ENCODE peak calls at places on chromosomes 3 and 15, in eight cellular contexts. One of them, this sample, is unnamed.

GRCh38 chr15:52556524-52556923 is 12.3 kb downstream of the ARPP19 start:
- DNase-seq in brain microvascular endothelial cell: no peak
- DNase-seq in neural crest cell: no peak
- DNase-seq in CD4-positive, alpha-beta T cell: no peak
- DNase-seq in dorsolateral prefrontal cortex: no peak
- DNase-seq in lower lobe of right lung: no peak
- DNase-seq in ovary: no peak
- DNase-seq in endothelial cell: no peak
- DNase-seq in this sample: no peak

GRCh38 chr3:89503891-89504391 is 396.5 kb downstream of the EPHA3 start:
- DNase-seq in endothelial cell: no peak
- DNase-seq in CD4-positive, alpha-beta T cell: no peak
- DNase-seq in brain microvascular endothelial cell: no peak
- DNase-seq in ovary: no peak
- DNase-seq in lower lobe of right lung: no peak
- DNase-seq in neural crest cell: no peak
- DNase-seq in dorsolateral prefrontal cortex: no peak
- DNase-seq in this sample: no peak

GRCh38 chr3:48415251-48415953 is 14.5 kb downstream of the PLXNB1 start:
- DNase-seq in neural crest cell: no peak
- DNase-seq in CD4-positive, alpha-beta T cell: no peak
- DNase-seq in ovary: peak
- DNase-seq in lower lobe of right lung: peak
- DNase-seq in endothelial cell: no peak
- DNase-seq in brain microvascular endothelial cell: no peak
- DNase-seq in dorsolateral prefrontal cortex: no peak
- DNase-seq in this sample: no peak

GRCh38 chr3:178146406-178146831 is 389.8 kb upstream of the KCNMB2 start:
- DNase-seq in endothelial cell: no peak
- DNase-seq in brain microvascular endothelial cell: no peak
- DNase-seq in neural crest cell: no peak
- DNase-seq in lower lobe of right lung: no peak
- DNase-seq in CD4-positive, alpha-beta T cell: no peak
- DNase-seq in ovary: no peak
- DNase-seq in dorsolateral prefrontal cortex: no peak
- DNase-seq in this sample: no peak

GRCh38 chr15:71656425-71656824 is 153.9 kb upstream of the NR2E3 start:
- DNase-seq in neural crest cell: no peak
- DNase-seq in dorsolateral prefrontal cortex: no peak
- DNase-seq in CD4-positive, alpha-beta T cell: no peak
- DNase-seq in lower lobe of right lung: no peak
- DNase-seq in endothelial cell: no peak
- DNase-seq in ovary: no peak
- DNase-seq in brain microvascular endothelial cell: no peak
- DNase-seq in this sample: no peak

GRCh38 chr3:45597166-45597565 is 2.6 kb downstream of the LIMD1 start:
- DNase-seq in endothelial cell: no peak
- DNase-seq in ovary: no peak
- DNase-seq in dorsolateral prefrontal cortex: no peak
- DNase-seq in lower lobe of right lung: peak
- DNase-seq in brain microvascular endothelial cell: peak
- DNase-seq in neural crest cell: no peak
- DNase-seq in CD4-positive, alpha-beta T cell: no peak
- DNase-seq in this sample: peak

GRCh38 chr3:78846688-78847087 is 921.1 kb downstream of the ROBO1 start:
- DNase-seq in brain microvascular endothelial cell: peak
- DNase-seq in dorsolateral prefrontal cortex: no peak
- DNase-seq in lower lobe of right lung: no peak
- DNase-seq in CD4-positive, alpha-beta T cell: no peak
- DNase-seq in ovary: no peak
- DNase-seq in endothelial cell: no peak
- DNase-seq in neural crest cell: no peak
- DNase-seq in this sample: no peak

GRCh38 chr3:134007819-134008218 is 21.9 kb downstream of the SLCO2A1 start:
- DNase-seq in neural crest cell: no peak
- DNase-seq in CD4-positive, alpha-beta T cell: no peak
- DNase-seq in brain microvascular endothelial cell: no peak
- DNase-seq in endothelial cell: no peak
- DNase-seq in dorsolateral prefrontal cortex: no peak
- DNase-seq in lower lobe of right lung: no peak
- DNase-seq in ovary: no peak
- DNase-seq in this sample: no peak

GRCh38 chr15:41772720-41773331 is 1.5 kb upstream of the MAPKBP1 start:
- DNase-seq in lower lobe of right lung: no peak
- DNase-seq in neural crest cell: no peak
- DNase-seq in dorsolateral prefrontal cortex: peak
- DNase-seq in brain microvascular endothelial cell: peak
- DNase-seq in endothelial cell: peak
- DNase-seq in ovary: peak
- DNase-seq in CD4-positive, alpha-beta T cell: peak
- DNase-seq in this sample: peak

GRCh38 chr15:31325432-31325975 is 1.1 kb upstream of the KLF13 start:
- DNase-seq in CD4-positive, alpha-beta T cell: peak
- DNase-seq in endothelial cell: peak
- DNase-seq in lower lobe of right lung: peak
- DNase-seq in ovary: peak
- DNase-seq in brain microvascular endothelial cell: no peak
- DNase-seq in neural crest cell: peak
- DNase-seq in dorsolateral prefrontal cortex: peak
- DNase-seq in this sample: peak

GRCh38 chr3:11764931-11765363 is 81.7 kb downstream of the TAMM41 start:
- DNase-seq in lower lobe of right lung: no peak
- DNase-seq in CD4-positive, alpha-beta T cell: no peak
- DNase-seq in endothelial cell: no peak
- DNase-seq in neural crest cell: no peak
- DNase-seq in brain microvascular endothelial cell: peak
- DNase-seq in dorsolateral prefrontal cortex: no peak
- DNase-seq in ovary: no peak
- DNase-seq in this sample: peak

GRCh38 chr15:42724276-42724675 is 12.7 kb downstream of the CDAN1 start:
- DNase-seq in neural crest cell: no peak
- DNase-seq in ovary: no peak
- DNase-seq in endothelial cell: no peak
- DNase-seq in brain microvascular endothelial cell: no peak
- DNase-seq in CD4-positive, alpha-beta T cell: no peak
- DNase-seq in dorsolateral prefrontal cortex: no peak
- DNase-seq in lower lobe of right lung: no peak
- DNase-seq in this sample: no peak

GRCh38 chr15:101243420-101243819 is 8.4 kb downstream of the CHSY1 start:
- DNase-seq in dorsolateral prefrontal cortex: no peak
- DNase-seq in lower lobe of right lung: no peak
- DNase-seq in brain microvascular endothelial cell: no peak
- DNase-seq in ovary: no peak
- DNase-seq in neural crest cell: no peak
- DNase-seq in endothelial cell: no peak
- DNase-seq in CD4-positive, alpha-beta T cell: no peak
- DNase-seq in this sample: no peak

GRCh38 chr15:101244889-101245668 is 6.8 kb downstream of the CHSY1 start:
- DNase-seq in brain microvascular endothelial cell: no peak
- DNase-seq in lower lobe of right lung: no peak
- DNase-seq in CD4-positive, alpha-beta T cell: no peak
- DNase-seq in ovary: no peak
- DNase-seq in dorsolateral prefrontal cortex: no peak
- DNase-seq in neural crest cell: no peak
- DNase-seq in endothelial cell: no peak
- DNase-seq in this sample: no peak

GRCh38 chr15:101242999-101243336 is 8.9 kb downstream of the CHSY1 start:
- DNase-seq in lower lobe of right lung: no peak
- DNase-seq in neural crest cell: no peak
- DNase-seq in CD4-positive, alpha-beta T cell: no peak
- DNase-seq in brain microvascular endothelial cell: no peak
- DNase-seq in dorsolateral prefrontal cortex: no peak
- DNase-seq in endothelial cell: no peak
- DNase-seq in ovary: no peak
- DNase-seq in this sample: no peak

GRCh38 chr15:101242160-101242998 is 9.5 kb downstream of the CHSY1 start:
- DNase-seq in brain microvascular endothelial cell: peak
- DNase-seq in CD4-positive, alpha-beta T cell: peak
- DNase-seq in lower lobe of right lung: no peak
- DNase-seq in neural crest cell: no peak
- DNase-seq in endothelial cell: no peak
- DNase-seq in dorsolateral prefrontal cortex: no peak
- DNase-seq in ovary: no peak
- DNase-seq in this sample: peak

DNA sequence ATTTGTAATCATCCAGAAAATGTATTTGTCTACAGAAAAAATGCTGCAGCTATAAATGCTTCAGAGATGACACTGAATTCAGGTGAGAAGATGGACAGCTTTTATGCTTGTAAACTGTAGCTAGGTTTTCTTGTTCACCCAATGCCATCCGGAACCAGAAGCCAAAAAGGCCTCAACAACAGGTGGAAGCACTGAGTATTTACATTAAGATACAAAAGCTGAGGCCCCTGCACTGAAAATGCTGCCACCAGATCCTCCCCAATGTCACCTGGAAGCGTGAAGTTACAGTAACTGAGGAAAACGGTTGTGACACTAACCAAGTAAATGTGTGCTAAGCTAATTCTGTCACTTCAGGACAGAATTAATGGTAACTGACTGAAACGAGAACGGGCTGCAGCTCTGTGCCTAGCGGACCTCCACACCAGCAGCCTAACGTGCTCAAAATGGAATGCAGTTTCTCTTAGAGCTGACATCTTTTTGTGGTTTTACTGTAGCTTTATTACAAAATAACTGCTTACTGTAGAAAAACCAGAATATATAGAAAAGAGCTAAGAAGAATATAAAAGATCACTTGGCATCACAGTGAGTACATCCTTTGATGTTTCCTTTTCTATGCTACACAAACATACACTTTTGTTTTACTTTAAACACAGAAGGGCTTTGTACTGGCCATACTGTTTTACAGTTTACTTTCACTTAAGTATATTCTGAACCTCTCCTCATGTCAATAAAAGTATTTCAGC is 7.6 kb downstream of the CHSY1 start:
- DNase-seq in lower lobe of right lung: no peak
- DNase-seq in neural crest cell: no peak
- DNase-seq in CD4-positive, alpha-beta T cell: no peak
- DNase-seq in dorsolateral prefrontal cortex: no peak
- DNase-seq in endothelial cell: no peak
- DNase-seq in ovary: no peak
- DNase-seq in brain microvascular endothelial cell: no peak
- DNase-seq in this sample: no peak
- TF ChIP-seq CTCF in lower lobe of right lung: no peak
- TF ChIP-seq CTCF in neural crest cell: no peak
- TF ChIP-seq CTCF in CD4-positive, alpha-beta T cell: no peak
- TF ChIP-seq CTCF in dorsolateral prefrontal cortex: no peak
- TF ChIP-seq CTCF in endothelial cell: no peak
- TF ChIP-seq CTCF in ovary: no peak
- TF ChIP-seq CTCF in brain microvascular endothelial cell: no peak
- TF ChIP-seq CTCF in this sample: no peak

DNA sequence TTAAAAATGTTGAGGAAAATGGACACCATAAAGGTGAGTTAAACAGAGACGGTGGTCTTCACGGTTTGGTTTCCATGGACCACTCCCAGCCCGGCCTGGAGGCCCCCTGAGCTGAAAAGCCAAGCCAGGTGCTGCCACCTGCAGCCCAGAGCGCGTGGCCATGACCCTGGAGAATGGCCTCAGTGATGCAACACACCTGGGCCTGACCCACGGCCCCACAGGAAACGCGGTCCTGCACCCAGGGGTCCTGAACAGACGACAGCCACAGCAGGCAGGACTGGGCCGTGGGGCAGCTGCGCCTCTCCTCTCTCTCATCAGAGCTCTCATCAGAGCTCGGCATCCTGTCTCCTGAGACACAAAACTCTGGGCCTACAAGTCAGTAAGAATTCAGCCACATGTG is 64.1 kb downstream of the NIPA2 start:
- DNase-seq in dorsolateral prefrontal cortex: no peak
- DNase-seq in ovary: no peak
- DNase-seq in endothelial cell: no peak
- DNase-seq in lower lobe of right lung: no peak
- DNase-seq in CD4-positive, alpha-beta T cell: no peak
- DNase-seq in brain microvascular endothelial cell: no peak
- DNase-seq in neural crest cell: no peak
- DNase-seq in this sample: no peak
- TF ChIP-seq CTCF in dorsolateral prefrontal cortex: no peak
- TF ChIP-seq CTCF in ovary: no peak
- TF ChIP-seq CTCF in endothelial cell: no peak
- TF ChIP-seq CTCF in lower lobe of right lung: no peak
- TF ChIP-seq CTCF in CD4-positive, alpha-beta T cell: no peak
- TF ChIP-seq CTCF in brain microvascular endothelial cell: no peak
- TF ChIP-seq CTCF in neural crest cell: no peak
- TF ChIP-seq CTCF in this sample: no peak

DNA sequence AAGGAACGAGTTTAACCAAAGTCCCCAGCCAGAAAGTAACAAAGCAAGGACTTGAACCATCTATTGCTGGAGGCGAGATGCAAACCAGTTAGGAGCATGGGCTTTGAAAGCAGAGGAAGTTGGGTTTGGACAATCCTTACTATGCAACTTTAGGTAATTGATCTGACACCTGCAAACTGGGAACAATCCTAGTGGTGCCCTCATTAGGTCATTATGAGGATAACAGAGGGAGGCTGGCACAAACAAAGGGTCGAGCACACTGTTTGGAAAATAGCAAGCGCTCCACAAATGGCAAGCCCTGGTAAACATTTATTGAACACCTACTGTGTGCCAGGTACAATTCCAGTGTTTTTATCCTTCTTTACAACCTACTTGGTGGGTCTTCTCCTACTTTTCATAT is 45.6 kb downstream of the WNT5A start:
- DNase-seq in dorsolateral prefrontal cortex: no peak
- DNase-seq in brain microvascular endothelial cell: no peak
- DNase-seq in neural crest cell: no peak
- DNase-seq in endothelial cell: no peak
- DNase-seq in lower lobe of right lung: no peak
- DNase-seq in ovary: no peak
- DNase-seq in CD4-positive, alpha-beta T cell: no peak
- DNase-seq in this sample: no peak
- TF ChIP-seq CTCF in dorsolateral prefrontal cortex: no peak
- TF ChIP-seq CTCF in brain microvascular endothelial cell: no peak
- TF ChIP-seq CTCF in neural crest cell: no peak
- TF ChIP-seq CTCF in endothelial cell: no peak
- TF ChIP-seq CTCF in lower lobe of right lung: no peak
- TF ChIP-seq CTCF in ovary: no peak
- TF ChIP-seq CTCF in CD4-positive, alpha-beta T cell: no peak
- TF ChIP-seq CTCF in this sample: no peak

GRCh38 chr15:33314115-33314514 is 3.3 kb downstream of the RYR3 start:
- DNase-seq in brain microvascular endothelial cell: no peak
- DNase-seq in dorsolateral prefrontal cortex: no peak
- DNase-seq in ovary: no peak
- DNase-seq in lower lobe of right lung: no peak
- DNase-seq in endothelial cell: no peak
- DNase-seq in CD4-positive, alpha-beta T cell: no peak
- DNase-seq in neural crest cell: no peak
- DNase-seq in this sample: no peak

GRCh38 chr15:33313491-33313890 is 2.7 kb downstream of the RYR3 start:
- DNase-seq in CD4-positive, alpha-beta T cell: no peak
- DNase-seq in lower lobe of right lung: no peak
- DNase-seq in endothelial cell: no peak
- DNase-seq in ovary: no peak
- DNase-seq in dorsolateral prefrontal cortex: no peak
- DNase-seq in neural crest cell: no peak
- DNase-seq in brain microvascular endothelial cell: no peak
- DNase-seq in this sample: no peak

GRCh38 chr15:33311312-33311971 is 675 bp downstream of the RYR3 start:
- DNase-seq in ovary: no peak
- DNase-seq in CD4-positive, alpha-beta T cell: no peak
- DNase-seq in endothelial cell: peak
- DNase-seq in lower lobe of right lung: no peak
- DNase-seq in neural crest cell: peak
- DNase-seq in brain microvascular endothelial cell: no peak
- DNase-seq in dorsolateral prefrontal cortex: peak
- DNase-seq in this sample: peak

GRCh38 chr15:33310481-33311311 is at the start of gene RYR3:
- DNase-seq in neural crest cell: peak
- DNase-seq in brain microvascular endothelial cell: peak
- DNase-seq in CD4-positive, alpha-beta T cell: no peak
- DNase-seq in endothelial cell: peak
- DNase-seq in ovary: no peak
- DNase-seq in dorsolateral prefrontal cortex: peak
- DNase-seq in lower lobe of right lung: no peak
- DNase-seq in this sample: no peak

GRCh38 chr15:33309602-33310276 is 1.0 kb upstream of the RYR3 start:
- DNase-seq in endothelial cell: peak
- DNase-seq in CD4-positive, alpha-beta T cell: no peak
- DNase-seq in dorsolateral prefrontal cortex: peak
- DNase-seq in lower lobe of right lung: no peak
- DNase-seq in neural crest cell: no peak
- DNase-seq in ovary: no peak
- DNase-seq in brain microvascular endothelial cell: no peak
- DNase-seq in this sample: no peak
- TF ChIP-seq CTCF in endothelial cell: no peak
- TF ChIP-seq CTCF in CD4-positive, alpha-beta T cell: no peak
- TF ChIP-seq CTCF in dorsolateral prefrontal cortex: peak
- TF ChIP-seq CTCF in lower lobe of right lung: no peak
- TF ChIP-seq CTCF in neural crest cell: no peak
- TF ChIP-seq CTCF in ovary: no peak
- TF ChIP-seq CTCF in brain microvascular endothelial cell: peak
- TF ChIP-seq CTCF in this sample: no peak